ENCODE peak calls at places on chromosomes 5 and 9, in four cellular contexts. M is fibroblast of mammary gland, A is fibroblast of pulmonary artery, B is NB4. P is an unnamed sample.

GRCh38 chr5:139707445-139708003 is 59.4 kb downstream of the CXXC5 start:
- DNase-seq in M (no peak), A (no peak), B (no peak), P (no peak)

GRCh38 chr5:164335837-164336236 is 830.4 kb downstream of the MAT2B start:
- DNase-seq in M (peak; percentile 77), A (peak; percentile 82), B (no peak), P (no peak)

GRCh38 chr9:118473527-118473926 is 769.3 kb downstream of the TLR4 start:
- DNase-seq in M (no peak), A (no peak), B (no peak), P (no peak)

GRCh38 chr9:34045903-34046302 is 2.8 kb downstream of the UBAP2 start:
- DNase-seq in M (no peak), A (no peak), B (no peak), P (no peak)

GRCh38 chr9:95494022-95494415 is 22.8 kb downstream of the PTCH1 start:
- DNase-seq in M (no peak), A (no peak), B (peak; percentile 64), P (no peak)

GRCh38 chr5:139787568-139788293 is 7.9 kb upstream of the PSD2 start:
- DNase-seq in M (peak; percentile 54), A (peak; percentile 73), B (peak; percentile 76), P (peak; percentile 77)

GRCh38 chr9:130172858-130173461 is 756 bp downstream of the NCS1 start:
- DNase-seq in M (no peak), A (no peak), B (peak; percentile 57), P (no peak)

GRCh38 chr9:128138001-128138400 is 10.5 kb upstream of the PTGES2 start:
- DNase-seq in M (no peak), A (no peak), B (no peak), P (no peak)

GRCh38 chr9:96305171-96305570 is 3.2 kb upstream of the HSD17B3 start:
- DNase-seq in M (no peak), A (no peak), B (no peak), P (no peak)

GRCh38 chr5:177412603-177413233 is 3.4 kb upstream of the F12 start:
- DNase-seq in M (no peak), A (no peak), B (peak; percentile 57), P (no peak)

GRCh38 chr5:96852769-96853168 is 23.5 kb upstream of the ERAP2 start:
- DNase-seq in M (peak; percentile 79), A (no peak), B (no peak), P (no peak)

GRCh38 chr5:27911216-27911615 is 872.8 kb upstream of the CDH9 start:
- DNase-seq in M (no peak), A (peak; percentile 44), B (no peak), P (no peak)

GRCh38 chr9:125446581-125447094 is 185.0 kb downstream of the GAPVD1 start:
- DNase-seq in M (no peak), A (no peak), B (peak; percentile 92), P (no peak)

GRCh38 chr5:96871686-96872085 is 4.6 kb upstream of the ERAP2 start:
- DNase-seq in M (no peak), A (no peak), B (no peak), P (no peak)

GRCh38 chr9:108297025-108297424 is 558.8 kb downstream of the ACTL7B start:
- DNase-seq in M (peak; percentile 99), A (peak; percentile 48), B (peak; percentile 55), P (no peak)

GRCh38 chr9:37575921-37576721 is at the start of gene FBXO10:
- DNase-seq in M (peak; percentile 59), A (peak; percentile 70), B (no peak), P (peak; percentile 47)

GRCh38 chr5:34652916-34653315 is 3.2 kb upstream of the RAI14 start:
- DNase-seq in M (peak; percentile 64), A (peak; percentile 73), B (no peak), P (peak; percentile 67)

GRCh38 chr9:5832093-5832542 is 799 bp downstream of the ERMP1 start:
- DNase-seq in M (no peak), A (peak; percentile 10), B (peak; percentile 68), P (no peak)

GRCh38 chr5:104186100-104186499 is 623.5 kb upstream of the NUDT12 start:
- DNase-seq in M (peak; percentile 15), A (no peak), B (peak; percentile 38), P (peak; percentile 5)

GRCh38 chr9:101119206-101119819 is 90.8 kb downstream of the PLPPR1 start:
- DNase-seq in M (peak; percentile 15), A (peak; percentile 18), B (peak; percentile 52), P (peak; percentile 29)

GRCh38 chr9:29750062-29750461 is 2176.8 kb upstream of the C9orf72 start:
- DNase-seq in M (no peak), A (peak; percentile 77), B (no peak), P (peak; percentile 4)

GRCh38 chr5:139655727-139656271 is 7.7 kb downstream of the CXXC5 start:
- DNase-seq in M (peak; percentile 29), A (no peak), B (no peak), P (no peak)

GRCh38 chr9:130664191-130665028 is at the start of gene PRDM12:
- DNase-seq in M (no peak), A (no peak), B (peak; percentile 55), P (no peak)

GRCh38 chr9:37324691-37325490 is 97.6 kb upstream of the GRHPR start:
- DNase-seq in M (no peak), A (no peak), B (peak; percentile 15), P (no peak)

GRCh38 chr5:168023190-168023589 is 268.3 kb upstream of the WWC1 start:
- DNase-seq in M (no peak), A (no peak), B (no peak), P (no peak)

GRCh38 chr9:35518212-35518917 is 28.5 kb downstream of the RUSC2 start:
- DNase-seq in M (peak; percentile 71), A (peak; percentile 93), B (no peak), P (peak; percentile 88)

GRCh38 chr5:150780180-150780692 is 1.7 kb downstream of the SMIM3 start:
- DNase-seq in M (peak; percentile 95), A (peak; percentile 33), B (peak; percentile 86), P (peak; percentile 54)

GRCh38 chr5:102670224-102670836 is 84.8 kb upstream of the PAM start:
- DNase-seq in M (peak; percentile 49), A (peak; percentile 18), B (peak; percentile 20), P (peak; percentile 14)

GRCh38 chr5:34564706-34565235 is 91.4 kb upstream of the RAI14 start:
- DNase-seq in M (peak; percentile 80), A (peak; percentile 52), B (no peak), P (peak; percentile 52)

GRCh38 chr5:1745806-1746370 is 53.7 kb downstream of the MRPL36 start:
- DNase-seq in M (no peak), A (no peak), B (no peak), P (no peak)

GRCh38 chr9:18480649-18481048 is 6.7 kb downstream of the ADAMTSL1 start:
- DNase-seq in M (peak; percentile 96), A (no peak), B (peak; percentile 15), P (no peak)

GRCh38 chr9:135504262-135505229 is 4.1 kb downstream of the MRPS2 start:
- DNase-seq in M (peak; percentile 65), A (peak; percentile 77), B (peak; percentile 73), P (peak; percentile 57)

GRCh38 chr5:89313044-89313443 is 430.1 kb upstream of the MEF2C start:
- DNase-seq in M (peak; percentile 86), A (peak; percentile 24), B (no peak), P (peak; percentile 90)

GRCh38 chr5:107680099-107680498 is 9.4 kb upstream of the EFNA5 start:
- DNase-seq in M (no peak), A (no peak), B (no peak), P (no peak)

GRCh38 chr5:178279026-178279722 is 46.6 kb upstream of the PHYKPL start:
- DNase-seq in M (no peak), A (no peak), B (no peak), P (no peak)

GRCh38 chr5:167608708-167609272 is 682.7 kb upstream of the WWC1 start:
- DNase-seq in M (no peak), A (no peak), B (no peak), P (no peak)

GRCh38 chr5:1310118-1310517 is 15.2 kb upstream of the TERT start:
- DNase-seq in M (no peak), A (no peak), B (no peak), P (no peak)

GRCh38 chr5:122478741-122479459 is 166.9 kb downstream of the SNCAIP start:
- DNase-seq in M (peak; percentile 7), A (peak; percentile 22), B (no peak), P (no peak)

GRCh38 chr5:81254886-81255285 is 21.8 kb downstream of the CKMT2 start:
- DNase-seq in M (no peak), A (no peak), B (no peak), P (no peak)

GRCh38 chr5:81253875-81254274 is 20.8 kb downstream of the CKMT2 start:
- DNase-seq in M (no peak), A (no peak), B (no peak), P (no peak)

GRCh38 chr5:81252904-81253303 is 19.8 kb downstream of the CKMT2 start:
- DNase-seq in M (no peak), A (no peak), B (no peak), P (no peak)

GRCh38 chr5:81251922-81252321 is 18.8 kb downstream of the CKMT2 start:
- DNase-seq in M (no peak), A (no peak), B (no peak), P (no peak)

DNA sequence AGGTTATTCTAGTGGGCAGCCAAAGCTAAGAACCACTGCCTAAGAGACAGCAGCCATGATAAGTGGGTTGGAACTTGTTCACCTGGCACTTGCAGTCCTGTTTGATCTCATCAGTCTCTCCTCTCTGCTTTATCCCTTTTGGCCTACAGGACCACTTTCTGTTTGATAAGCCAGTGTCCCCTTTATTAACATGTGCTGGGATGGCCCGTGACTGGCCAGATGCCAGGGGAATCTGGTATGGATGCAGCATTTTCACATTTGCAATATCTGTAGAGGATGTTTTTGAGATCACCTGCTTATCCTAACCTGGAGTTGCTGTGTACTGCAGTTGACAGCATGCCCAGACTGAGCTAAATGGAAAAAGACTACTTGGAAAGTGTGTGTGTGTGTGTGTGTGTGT is 23.6 kb downstream of the CKMT2 start:
- DNase-seq in M (no peak), A (no peak), B (no peak), P (no peak)
- H3K4me3 ChIP-seq in M (no peak overlapping the region), A (no peak overlapping the region), B (no peak overlapping the region), P (no peak overlapping the region)

GRCh38 chr9:131735238-131736181 is 4.4 kb downstream of the RAPGEF1 start:
- DNase-seq in M (peak; percentile 66), A (no peak), B (no peak), P (peak; percentile 16)
- H3K4me3 ChIP-seq in M (no peak overlapping the region), A (no peak overlapping the region), B (no peak overlapping the region), P (no peak overlapping the region)

GRCh38 chr5:73233053-73233460 is 60.1 kb downstream of the TMEM174 start:
- DNase-seq in M (no peak), A (no peak), B (no peak), P (no peak)
- H3K4me3 ChIP-seq in M (no peak overlapping the region), A (no peak overlapping the region), B (no peak overlapping the region), P (peak overlapping the region; percentile 43)

DNA sequence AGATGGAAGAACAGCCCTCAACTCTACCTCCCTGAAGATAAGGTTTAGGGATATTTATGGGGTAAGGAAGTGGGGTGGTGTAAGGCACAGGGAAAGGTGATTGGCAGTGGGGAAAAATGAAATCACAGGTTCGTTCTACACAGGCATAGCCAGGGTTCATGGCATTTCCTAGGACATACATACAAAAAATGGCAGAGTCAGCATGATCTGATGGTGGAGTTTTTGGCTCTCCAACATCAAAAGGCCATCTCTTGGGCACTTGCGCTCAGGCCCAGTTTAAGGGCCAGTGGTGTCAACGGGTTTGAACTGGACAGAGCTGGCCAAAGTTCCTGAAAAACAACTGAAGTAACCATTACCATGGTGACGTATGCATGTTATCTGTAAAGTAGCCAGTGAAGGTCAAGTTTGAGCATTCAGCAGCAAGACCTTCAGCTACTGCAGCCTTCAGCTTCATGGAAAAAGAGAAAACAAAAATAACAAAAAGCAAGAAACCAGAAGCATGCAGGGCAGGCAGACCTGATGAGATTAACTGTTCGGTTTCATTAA is 92.8 kb downstream of the SMARCA2 start:
- DNase-seq in M (no peak), A (peak; percentile 24), B (no peak), P (no peak)
- H3K4me3 ChIP-seq in M (no peak overlapping the region), A (no peak overlapping the region), B (no peak overlapping the region), P (no peak overlapping the region)

GRCh38 chr9:121122450-121123032 is 47.8 kb downstream of the CNTRL start:
- DNase-seq in M (peak; percentile 34), A (peak; percentile 4), B (peak; percentile 52), P (no peak)
- H3K4me3 ChIP-seq in M (peak overlapping the region; percentile 68), A (peak overlapping the region; percentile 59), B (peak overlapping the region; percentile 73), P (peak overlapping the region; percentile 53)